ENCODE peak calls at places on chromosomes 2 and 18, in ten cellular contexts. H, D, X, F, E, L, V, G, S and Y are unnamed samples.

GRCh38 chr18:63410792-63411191 is 11.5 kb downstream of the VPS4B start:
- DNase-seq in L (no peak), S (peak), E (no peak), V (no peak), X (no peak), G (no peak), D (peak), F (no peak), H (no peak), Y (no peak)

GRCh38 chr2:170743530-170744239 is 26.5 kb upstream of the ERICH2 start:
- DNase-seq in G (no peak), D (no peak), E (peak), F (no peak), L (no peak), X (no peak), V (no peak), H (no peak), S (no peak), Y (no peak)

GRCh38 chr2:217827430-217828201 is 175.2 kb downstream of the TNS1 start:
- DNase-seq in F (no peak), H (no peak), D (peak), X (peak), E (peak), G (no peak), V (no peak), S (peak), L (no peak), Y (no peak)

GRCh38 chr18:4016391-4017049 is 438.6 kb downstream of the DLGAP1 start:
- DNase-seq in X (no peak), S (peak), F (no peak), D (no peak), H (no peak), V (no peak), L (no peak), E (no peak), G (no peak), Y (peak)

GRCh38 chr2:181613241-181613640 is 43.7 kb downstream of the CERKL start:
- DNase-seq in V (no peak), E (no peak), L (no peak), X (no peak), F (no peak), G (no peak), S (no peak), D (no peak), H (no peak), Y (no peak)

GRCh38 chr18:73896685-73897084 is 250.9 kb downstream of the FBXO15 start:
- DNase-seq in E (no peak), H (no peak), G (no peak), V (no peak), X (no peak), D (no peak), S (no peak), F (no peak), L (no peak), Y (no peak)

GRCh38 chr18:45879681-45880655 is 54.5 kb downstream of the SIGLEC15 start:
- DNase-seq in G (peak), D (peak), H (peak), F (peak), E (peak), S (peak), L (peak), X (peak), V (peak), Y (peak)

GRCh38 chr2:219285894-219286425 is 6.8 kb downstream of the DNAJB2 start:
- DNase-seq in G (no peak), V (no peak), E (peak), F (no peak), H (no peak), L (no peak), S (peak), D (peak), X (no peak), Y (peak)

GRCh38 chr2:74952575-74952974 is 5.9 kb upstream of the POLE4 start:
- DNase-seq in F (no peak), E (no peak), S (no peak), H (no peak), G (no peak), L (no peak), D (no peak), V (no peak), X (no peak), Y (no peak)